ENCODE peak calls at places on chromosomes 12 and 14, in four cellular contexts. U is upper lobe of left lung, J is mucosa of descending colon, P is A549. S is an unnamed sample. For H3K4me1, the result is how much of the 10 kb centered on the place peaks cover.

GRCh38 chr12:124827588-124828184 is 36.0 kb downstream of the SCARB1 start:
- ATAC-seq in U (no peak), J (peak), P (peak), S (no peak)

GRCh38 chr12:77062846-77063461 is 2.4 kb downstream of the E2F7 start:
- ATAC-seq in J (no peak), P (no peak), U (no peak), S (no peak)

GRCh38 chr12:92085040-92085439 is 60.6 kb downstream of the BTG1 start:
- ATAC-seq in J (peak), U (no peak), P (peak), S (no peak)

GRCh38 chr14:105388110-105388951 is 10.0 kb upstream of the TEX22 start:
- ATAC-seq in J (peak), P (no peak), U (peak), S (no peak)

GRCh38 chr14:69055125-69055524 is 76.0 kb upstream of the ACTN1 start:
- ATAC-seq in U (peak), P (no peak), J (no peak), S (no peak)

GRCh38 chr12:105205322-105206048 is 30.5 kb downstream of the APPL2 start:
- ATAC-seq in J (peak), U (peak), P (peak), S (no peak)

GRCh38 chr14:102187044-102187443 is 47.3 kb downstream of the WDR20 start:
- ATAC-seq in J (peak), U (peak), P (peak), S (peak)

GRCh38 chr12:118737985-118738540 is 243.3 kb upstream of the SRRM4 start:
- ATAC-seq in P (no peak), J (no peak), U (no peak), S (no peak)

GRCh38 chr14:89481167-89481566 is 64.1 kb upstream of the FOXN3 start:
- ATAC-seq in P (no peak), U (peak), J (no peak), S (peak)

GRCh38 chr14:97407701-97408407 is 610.7 kb downstream of the VRK1 start:
- ATAC-seq in J (no peak), P (peak), U (no peak), S (no peak)

DNA sequence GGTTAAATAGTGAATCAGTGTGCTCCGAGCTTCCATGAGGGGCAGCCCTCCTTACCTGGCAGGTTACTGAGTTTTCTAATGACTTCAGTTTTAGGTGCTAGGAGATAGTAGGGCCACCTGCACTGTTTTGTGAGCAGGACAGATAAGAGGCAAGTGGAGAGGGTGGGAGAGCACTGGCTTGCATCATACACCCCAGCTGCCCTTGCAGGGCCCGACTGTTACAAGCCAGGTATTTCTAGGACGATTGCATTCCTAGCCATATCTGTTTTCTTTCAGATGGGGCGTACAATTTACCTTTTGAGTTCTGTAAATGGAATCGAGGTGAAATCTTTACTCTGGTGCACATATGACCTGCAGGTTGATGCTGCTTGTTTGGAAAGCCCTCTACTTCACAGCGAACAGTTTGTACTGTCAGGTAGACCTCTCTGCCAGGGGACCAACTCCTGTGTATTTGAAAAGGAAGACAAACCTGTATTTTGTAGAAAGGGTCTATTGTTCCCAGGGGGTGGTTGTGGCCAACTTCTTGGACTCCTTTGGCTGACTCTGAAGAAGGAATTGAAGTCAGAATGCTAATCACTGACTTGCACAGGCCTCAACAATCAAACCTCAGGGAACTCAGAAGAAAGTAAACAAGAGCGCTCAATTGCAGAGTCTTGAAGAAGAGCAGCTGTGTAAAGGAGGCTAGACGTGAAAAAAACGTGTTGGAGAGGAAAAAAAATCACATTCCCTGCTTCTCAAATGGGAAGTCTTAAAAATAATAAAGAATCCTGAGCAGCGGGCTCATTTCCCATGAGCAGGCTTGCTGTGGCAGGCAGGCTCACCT is 57.2 kb downstream of the ETV6 start:
- ATAC-seq in U (no peak), J (peak), P (no peak), S (no peak)
- H3K4me1 ChIP-seq in U (under half), J (under half), P (under half), S (under half)

DNA sequence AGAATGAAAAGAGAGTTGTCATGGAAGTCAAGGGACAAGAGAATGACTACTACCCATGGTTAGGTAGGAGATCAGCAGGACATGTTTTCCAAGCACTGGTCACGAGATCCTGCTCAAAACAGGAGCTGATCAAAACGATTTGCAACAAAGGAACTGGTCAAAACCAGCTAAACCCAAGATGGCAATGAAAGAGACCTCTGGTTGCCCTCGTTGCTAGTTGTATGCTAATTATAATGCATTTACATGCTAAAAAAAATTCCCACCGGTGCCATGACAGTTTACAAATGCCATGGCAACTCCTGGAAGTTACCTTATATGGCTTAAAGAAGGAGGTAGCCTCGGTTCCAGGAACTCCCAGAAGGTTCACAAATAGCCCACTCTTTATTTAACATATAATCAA is 95.0 kb upstream of the OTX2 start:
- ATAC-seq in J (no peak), U (no peak), P (no peak), S (no peak)
- H3K4me1 ChIP-seq in J (under half), U (under half), P (under half), S (under half)

GRCh38 chr12:45987339-45987726 is 3.0 kb downstream of the SCAF11 start:
- ATAC-seq in P (no peak), U (no peak), J (no peak), S (no peak)

GRCh38 chr12:45988259-45988658 is 2.1 kb downstream of the SCAF11 start:
- ATAC-seq in U (no peak), J (no peak), P (no peak), S (no peak)

GRCh38 chr12:45989857-45990467 is 412 bp downstream of the SCAF11 start:
- ATAC-seq in U (peak), P (peak), J (peak), S (peak)

GRCh38 chr12:45990468-45991288 is at the start of gene SCAF11:
- ATAC-seq in P (peak), U (peak), J (peak), S (peak)

GRCh38 chr12:45989277-45989856 is 1.0 kb downstream of the SCAF11 start:
- ATAC-seq in P (peak), U (peak), J (peak), S (peak)
- H3K4me1 ChIP-seq in P (under half), U (under half), J (under half), S (under half)

DNA sequence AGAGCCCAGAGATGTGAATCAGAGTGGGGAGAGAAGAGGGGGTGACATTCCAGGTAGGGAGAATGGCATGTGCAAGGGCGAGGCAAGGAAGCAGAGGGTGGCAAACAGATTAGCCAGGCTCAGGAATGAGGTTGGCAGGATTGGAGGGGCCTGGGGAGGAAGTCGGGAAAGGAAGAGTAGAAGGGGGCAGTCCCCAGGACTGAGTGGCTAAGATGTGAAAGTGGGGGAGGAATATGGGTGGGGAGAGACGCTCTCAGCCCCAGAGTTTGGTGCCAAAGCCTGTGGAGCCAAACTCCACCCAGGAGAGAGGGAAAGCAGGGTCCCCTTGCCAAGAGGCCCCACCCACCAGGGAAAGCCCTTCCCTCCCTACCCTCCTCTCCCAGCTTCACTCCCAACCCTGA is 5.5 kb upstream of the HDAC7 start:
- ATAC-seq in P (peak), U (peak), J (no peak), S (peak)
- H3K4me1 ChIP-seq in P (half or more), U (half or more), J (under half), S (half or more)

GRCh38 chr12:47088021-47088944 is 8.5 kb upstream of the AMIGO2 start:
- ATAC-seq in P (peak), J (peak), U (no peak), S (no peak)
- H3K4me1 ChIP-seq in P (half or more), J (under half), U (under half), S (under half)

DNA sequence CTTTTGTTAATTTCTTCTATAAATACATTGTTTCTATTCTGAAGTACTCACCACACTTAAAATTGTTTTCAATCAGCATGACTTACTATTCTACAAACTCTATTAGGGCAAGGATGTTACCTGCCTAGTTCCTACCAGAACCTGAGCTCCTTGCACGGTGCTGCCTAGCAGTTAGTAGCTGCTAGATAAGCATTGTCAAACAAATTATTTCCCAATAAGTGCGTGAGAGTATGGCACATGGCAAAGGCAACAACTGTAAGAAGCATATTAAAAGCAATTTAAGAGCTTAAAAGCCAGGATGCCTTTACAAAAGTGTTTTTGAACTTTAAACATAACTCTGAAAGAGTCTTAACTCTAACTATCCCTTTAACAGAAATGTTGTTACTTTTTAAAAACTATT is 8.2 kb upstream of the LYZ start:
- ATAC-seq in P (no peak), U (no peak), J (no peak), S (no peak)
- H3K4me1 ChIP-seq in P (under half), U (under half), J (under half), S (under half)

DNA sequence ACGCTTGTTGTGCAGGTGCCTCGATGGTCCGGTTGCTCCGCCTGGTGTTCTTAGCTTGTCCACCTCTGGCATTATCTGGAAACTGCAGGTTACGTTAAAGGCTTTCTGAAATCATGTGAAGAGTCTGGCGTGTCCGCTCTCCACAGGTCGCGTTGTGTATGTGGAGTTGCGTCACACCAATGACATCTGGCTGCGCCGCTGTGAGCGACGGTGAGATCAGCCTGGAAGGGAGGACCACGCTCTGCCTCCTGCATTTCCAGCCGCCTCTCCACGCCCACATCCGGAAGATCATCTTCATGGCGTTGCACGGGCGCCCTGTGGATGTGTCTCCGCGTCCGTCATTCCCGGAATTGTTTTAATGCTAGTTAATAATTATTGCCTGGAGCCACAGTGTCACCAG is 50.6 kb upstream of the GALNT9 start:
- ATAC-seq in J (no peak), U (no peak), P (peak), S (no peak)
- H3K4me1 ChIP-seq in J (under half), U (under half), P (under half), S (under half)

S was measured in gastroesophageal sphincter.